ENCODE peak calls at places on chromosomes 6 and 20, in six cellular contexts. J is trophoblast cell, B is mammary epithelial cell, L is OCI-LY7, N is GM23248, W is neuronal stem cell. Y is an unnamed sample.

GRCh38 chr6:5130135-5130866 is 45.2 kb downstream of the PPP1R3G start:
- DNase-seq in W (no peak), J (no peak), L (no peak), N (no peak), B (no peak), Y (no peak)

GRCh38 chr20:41178904-41179432 is 41.6 kb downstream of the PLCG1 start:
- DNase-seq in N (no peak), W (no peak), B (no peak), J (no peak), L (no peak), Y (no peak)

GRCh38 chr6:47126647-47127339 is 84.7 kb upstream of the ADGRF1 start:
- DNase-seq in J (no peak), W (no peak), L (no peak), B (no peak), N (no peak), Y (peak; percentile 72)

GRCh38 chr6:140346461-140346860 is 972.0 kb upstream of the CITED2 start:
- DNase-seq in N (peak; percentile 31), J (no peak), W (no peak), L (no peak), B (no peak), Y (no peak)

GRCh38 chr6:39083111-39083702 is 31.8 kb downstream of the SAYSD1 start:
- DNase-seq in L (no peak), J (no peak), B (no peak), N (no peak), W (no peak), Y (no peak)

GRCh38 chr6:146419576-146419975 is 124.1 kb upstream of the RAB32 start:
- DNase-seq in L (no peak), B (no peak), W (no peak), N (no peak), J (no peak), Y (no peak)

GRCh38 chr6:144090384-144090783 is 5.0 kb downstream of the SF3B5 start:
- DNase-seq in N (peak; percentile 14), L (no peak), B (no peak), J (no peak), W (no peak), Y (no peak)

GRCh38 chr20:31355981-31356380 is 12.4 kb upstream of the DEFB118 start:
- DNase-seq in J (no peak), W (no peak), B (no peak), L (no peak), N (peak; percentile 1), Y (no peak)

GRCh38 chr6:170345662-170346061 is 39.1 kb downstream of the FAM120B start:
- DNase-seq in J (no peak), W (no peak), N (no peak), B (peak; percentile 11), L (no peak), Y (no peak)

GRCh38 chr6:156840606-156841005 is 63.4 kb downstream of the ARID1B start:
- DNase-seq in J (no peak), W (no peak), B (no peak), N (peak; percentile 36), L (peak; percentile 38), Y (no peak)

GRCh38 chr6:7108196-7108963 is 619 bp downstream of the RREB1 start:
- DNase-seq in L (peak; percentile 31), B (peak; percentile 58), J (peak; percentile 82), W (peak; percentile 35), N (peak; percentile 81), Y (peak; percentile 44)

GRCh38 chr6:23446394-23447001 is 679.5 kb upstream of the NRSN1 start:
- DNase-seq in B (peak; percentile 34), L (no peak), J (no peak), W (no peak), N (peak; percentile 60), Y (peak; percentile 3)

GRCh38 chr6:131173680-131174079 is 38.4 kb downstream of the AKAP7 start:
- DNase-seq in N (peak; percentile 58), J (no peak), L (no peak), B (peak; percentile 32), W (no peak), Y (no peak)

GRCh38 chr20:47337413-47337812 is 19.1 kb downstream of the ZMYND8 start:
- DNase-seq in B (no peak), J (no peak), L (no peak), W (no peak), N (no peak), Y (no peak)

GRCh38 chr20:47335251-47336012 is 21.1 kb downstream of the ZMYND8 start:
- DNase-seq in J (no peak), N (peak; percentile 70), B (no peak), W (no peak), L (no peak), Y (no peak)

GRCh38 chr20:47338131-47338628 is 18.3 kb downstream of the ZMYND8 start:
- DNase-seq in L (no peak), N (no peak), J (no peak), W (no peak), B (no peak), Y (no peak)

GRCh38 chr20:47334022-47334551 is 22.4 kb downstream of the ZMYND8 start:
- DNase-seq in B (peak; percentile 94), W (no peak), L (no peak), J (no peak), N (peak; percentile 92), Y (peak; percentile 50)

DNA sequence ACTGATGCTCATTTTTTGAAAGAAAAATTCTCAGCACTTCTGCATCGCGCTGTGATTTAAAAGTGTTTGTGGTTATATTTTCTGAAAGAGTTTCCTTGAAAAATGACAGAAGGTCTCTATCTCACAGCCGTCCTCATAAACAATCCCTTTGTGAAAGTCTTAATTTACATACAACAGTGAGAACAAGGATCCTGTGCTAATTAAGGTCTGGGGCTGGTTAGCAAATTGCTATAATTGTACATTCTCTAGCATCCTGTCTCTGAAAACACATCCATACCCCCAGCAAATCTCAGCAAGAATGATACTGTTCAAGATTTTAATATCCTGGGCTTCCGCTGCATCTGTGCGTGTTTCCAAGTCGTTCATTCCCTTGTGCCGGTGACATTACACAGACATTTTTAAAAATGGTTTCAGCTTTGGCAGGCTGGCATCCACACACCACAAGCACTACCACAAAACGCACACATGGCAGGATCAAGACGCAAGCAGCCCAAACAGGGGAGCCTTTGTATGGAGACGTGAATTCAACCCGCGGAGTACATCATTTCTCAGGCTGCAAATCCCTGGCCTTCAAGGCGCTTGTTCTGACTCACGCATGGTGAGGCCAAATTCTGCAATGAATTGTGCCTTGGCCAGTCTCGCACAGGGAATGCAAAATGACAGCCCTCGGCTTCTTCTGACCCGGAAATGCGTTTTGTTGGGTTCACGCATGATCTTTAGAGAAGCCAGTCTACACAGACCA is 20.3 kb downstream of the ZMYND8 start:
- DNase-seq in B (peak; percentile 83), J (no peak), L (peak; percentile 33), N (peak; percentile 93), W (no peak), Y (peak; percentile 28)
- H3K4me1 ChIP-seq in B (peaks cover 52% of the 10 kb centered on the region), J (peaks cover 30% of the 10 kb centered on the region), L (peaks cover 23% of the 10 kb centered on the region), N (peaks cover 55% of the 10 kb centered on the region), W (no peaks in the 10 kb centered on the region), Y (peaks cover 49% of the 10 kb centered on the region)

GRCh38 chr20:38437796-38438195 is 2.7 kb upstream of the SNHG17 start:
- DNase-seq in N (no peak), B (no peak), W (no peak), L (no peak), J (no peak), Y (no peak)

GRCh38 chr20:38445901-38446425 is 10.8 kb upstream of the SNHG17 start:
- DNase-seq in N (no peak), L (no peak), J (no peak), W (no peak), B (no peak), Y (no peak)

GRCh38 chr20:38446441-38447209 is 11.5 kb upstream of the SNHG17 start:
- DNase-seq in N (peak; percentile 93), J (peak; percentile 92), L (peak; percentile 97), B (peak; percentile 84), W (peak; percentile 83), Y (peak; percentile 75)

GRCh38 chr20:38445402-38445801 is 10.3 kb upstream of the SNHG17 start:
- DNase-seq in N (no peak), J (no peak), B (no peak), L (no peak), W (no peak), Y (no peak)

DNA sequence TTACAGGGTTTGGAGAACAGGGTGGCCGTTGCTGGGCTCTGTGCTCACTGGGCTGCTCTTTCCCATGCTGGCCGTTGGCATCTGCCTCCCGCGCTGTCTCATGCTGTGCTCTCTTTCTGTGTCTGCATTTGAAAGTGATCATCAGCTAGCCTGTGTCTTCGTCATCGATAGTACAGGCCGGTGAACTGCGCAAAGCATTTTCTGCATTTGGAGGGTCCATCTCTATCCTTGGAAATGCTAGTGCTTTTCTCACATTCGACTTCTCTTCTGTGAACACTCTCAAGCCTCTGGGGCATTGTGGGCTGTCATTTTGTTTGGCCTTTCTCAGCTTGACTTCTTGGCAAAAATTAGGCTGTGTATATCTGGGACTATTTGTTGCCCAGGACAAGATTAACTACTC is 6.8 kb upstream of the SNHG17 start:
- DNase-seq in B (no peak), N (no peak), W (no peak), L (no peak), J (no peak), Y (no peak)
- H2AFZ ChIP-seq in B (peak overlapping the region; percentile 15), N (no peak overlapping the region), W (peak overlapping the region; percentile 79), L (no peak overlapping the region), J (no peak overlapping the region), Y (no peak overlapping the region)

DNA sequence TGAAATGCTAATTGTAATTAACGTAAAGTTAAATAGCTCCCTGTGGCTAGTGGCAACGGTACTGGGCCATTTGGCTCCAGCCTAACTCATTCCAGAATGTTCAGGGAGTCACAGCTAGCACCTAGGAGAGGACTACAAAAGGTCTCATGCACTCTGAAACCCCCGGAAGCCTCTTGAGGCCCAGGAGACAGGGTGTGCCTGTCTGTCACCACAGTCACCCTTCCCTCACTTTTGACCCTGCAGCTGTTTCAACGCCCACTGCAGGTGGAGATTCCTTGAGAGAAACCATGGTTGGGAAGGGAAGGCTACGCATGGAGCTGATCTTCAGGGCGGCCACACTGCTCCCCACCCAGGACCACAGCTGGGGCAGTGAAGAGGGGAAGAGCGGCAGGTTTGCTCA is 58.6 kb downstream of the SULF2 start:
- DNase-seq in J (no peak), L (peak; percentile 20), N (no peak), W (no peak), B (no peak), Y (no peak)
- H3K4me1 ChIP-seq in J (no peaks in the 10 kb centered on the region), L (peaks cover 34% of the 10 kb centered on the region), N (no peaks in the 10 kb centered on the region), W (peaks cover 22% of the 10 kb centered on the region), B (no peaks in the 10 kb centered on the region), Y (peaks cover 4% of the 10 kb centered on the region)

GRCh38 chr6:70415660-70416059 is 2.4 kb downstream of the FAM135A start:
- DNase-seq in N (peak; percentile 4), L (no peak), J (no peak), W (no peak), B (peak; percentile 21), Y (no peak)
- H2AFZ ChIP-seq in N (no peak overlapping the region), L (no peak overlapping the region), J (no peak overlapping the region), W (no peak overlapping the region), B (no peak overlapping the region), Y (no peak overlapping the region)

GRCh38 chr20:62979876-62980373 is 26.8 kb downstream of the BHLHE23 start:
- DNase-seq in N (no peak), B (no peak), L (no peak), W (peak; percentile 32), J (no peak), Y (no peak)
- H3K4me1 ChIP-seq in N (no peaks in the 10 kb centered on the region), B (no peaks in the 10 kb centered on the region), L (peaks cover 18% of the 10 kb centered on the region), W (peaks cover 35% of the 10 kb centered on the region), J (no peaks in the 10 kb centered on the region), Y (no peaks in the 10 kb centered on the region)

GRCh38 chr20:10674684-10675455 is 1.1 kb upstream of the JAG1 start:
- DNase-seq in W (peak; percentile 81), N (peak; percentile 86), J (peak; percentile 54), L (peak; percentile 76), B (peak; percentile 69), Y (peak; percentile 62)
- H2AFZ ChIP-seq in W (peak overlapping the region; percentile 98), N (peak overlapping the region; percentile 74), J (peak overlapping the region; percentile 42), L (peak overlapping the region; percentile 87), B (peak overlapping the region; percentile 90), Y (peak overlapping the region; percentile 74)